ENCODE peak calls at places on chromosomes 2 and 18, in seven cellular contexts. One of them, this sample, is unnamed.

GRCh38 chr2:84697895-84698294 is 181.6 kb downstream of the DNAH6 start:
- DNase-seq in H1: no peak
- DNase-seq in endothelial cell of umbilical vein: no peak
- DNase-seq in stomach: no peak
- DNase-seq in transverse colon: no peak
- DNase-seq in K562: no peak
- DNase-seq in HCT116: no peak
- DNase-seq in this sample: no peak

GRCh38 chr18:9731380-9731779 is 23.3 kb downstream of the RAB31 start:
- DNase-seq in H1: no peak
- DNase-seq in endothelial cell of umbilical vein: no peak
- DNase-seq in stomach: no peak
- DNase-seq in transverse colon: no peak
- DNase-seq in K562: no peak
- DNase-seq in HCT116: no peak
- DNase-seq in this sample: peak; percentile 28

GRCh38 chr2:71923143-71923525 is 224.5 kb downstream of the CYP26B1 start:
- DNase-seq in H1: no peak
- DNase-seq in endothelial cell of umbilical vein: no peak
- DNase-seq in stomach: no peak
- DNase-seq in transverse colon: no peak
- DNase-seq in K562: no peak
- DNase-seq in HCT116: no peak
- DNase-seq in this sample: no peak

GRCh38 chr18:61949946-61950345 is 57.1 kb upstream of the RNF152 start:
- DNase-seq in H1: no peak
- DNase-seq in endothelial cell of umbilical vein: peak; percentile 83
- DNase-seq in stomach: no peak
- DNase-seq in transverse colon: no peak
- DNase-seq in K562: no peak
- DNase-seq in HCT116: no peak
- DNase-seq in this sample: no peak

GRCh38 chr2:216235462-216235861 is 126.3 kb downstream of the XRCC5 start:
- DNase-seq in H1: no peak
- DNase-seq in endothelial cell of umbilical vein: no peak
- DNase-seq in stomach: no peak
- DNase-seq in transverse colon: no peak
- DNase-seq in K562: no peak
- DNase-seq in HCT116: no peak
- DNase-seq in this sample: no peak

GRCh38 chr2:203574824-203575223 is 39.7 kb upstream of the RAPH1 start:
- DNase-seq in H1: no peak
- DNase-seq in endothelial cell of umbilical vein: no peak
- DNase-seq in stomach: no peak
- DNase-seq in transverse colon: no peak
- DNase-seq in K562: no peak
- DNase-seq in HCT116: no peak
- DNase-seq in this sample: no peak

GRCh38 chr18:27838230-27838629 is 338.7 kb downstream of the CDH2 start:
- DNase-seq in H1: no peak
- DNase-seq in endothelial cell of umbilical vein: no peak
- DNase-seq in stomach: no peak
- DNase-seq in transverse colon: no peak
- DNase-seq in K562: no peak
- DNase-seq in HCT116: no peak
- DNase-seq in this sample: no peak

GRCh38 chr2:84970956-84971798 is at the start of gene KCMF1:
- DNase-seq in H1: no peak
- DNase-seq in endothelial cell of umbilical vein: peak; percentile 30
- DNase-seq in stomach: peak; percentile 78
- DNase-seq in transverse colon: peak; percentile 83
- DNase-seq in K562: peak; percentile 88
- DNase-seq in HCT116: no peak
- DNase-seq in this sample: peak; percentile 91

GRCh38 chr2:14563324-14563723 is 69.2 kb upstream of the LRATD1 start:
- DNase-seq in H1: no peak
- DNase-seq in endothelial cell of umbilical vein: no peak
- DNase-seq in stomach: no peak
- DNase-seq in transverse colon: no peak
- DNase-seq in K562: no peak
- DNase-seq in HCT116: no peak
- DNase-seq in this sample: no peak

GRCh38 chr18:8218263-8218662 is 391.0 kb upstream of the RAB12 start:
- DNase-seq in H1: no peak
- DNase-seq in endothelial cell of umbilical vein: no peak
- DNase-seq in stomach: no peak
- DNase-seq in transverse colon: no peak
- DNase-seq in K562: no peak
- DNase-seq in HCT116: no peak
- DNase-seq in this sample: no peak

GRCh38 chr18:79576686-79577351 is 102.8 kb upstream of the CTDP1 start:
- DNase-seq in H1: no peak
- DNase-seq in endothelial cell of umbilical vein: no peak
- DNase-seq in stomach: peak; percentile 44
- DNase-seq in transverse colon: peak; percentile 10
- DNase-seq in K562: no peak
- DNase-seq in HCT116: no peak
- DNase-seq in this sample: peak; percentile 78
- TF ChIP-seq POLR2AphosphoS5 in H1: no peak
- TF ChIP-seq POLR2AphosphoS5 in endothelial cell of umbilical vein: no peak
- TF ChIP-seq POLR2AphosphoS5 in stomach: no peak
- TF ChIP-seq POLR2AphosphoS5 in transverse colon: no peak
- TF ChIP-seq POLR2AphosphoS5 in K562: no peak
- TF ChIP-seq POLR2AphosphoS5 in HCT116: no peak
- TF ChIP-seq POLR2AphosphoS5 in this sample: peak; percentile 6

GRCh38 chr2:74581463-74581862 is 26.9 kb downstream of the DOK1 start:
- DNase-seq in H1: no peak
- DNase-seq in endothelial cell of umbilical vein: no peak
- DNase-seq in stomach: no peak
- DNase-seq in transverse colon: no peak
- DNase-seq in K562: no peak
- DNase-seq in HCT116: no peak
- DNase-seq in this sample: no peak

GRCh38 chr2:74585406-74586182 is 31.1 kb downstream of the DOK1 start:
- DNase-seq in H1: no peak
- DNase-seq in endothelial cell of umbilical vein: no peak
- DNase-seq in stomach: no peak
- DNase-seq in transverse colon: peak; percentile 26
- DNase-seq in K562: no peak
- DNase-seq in HCT116: no peak
- DNase-seq in this sample: no peak

GRCh38 chr2:74587664-74588277 is 33.3 kb downstream of the DOK1 start:
- DNase-seq in H1: peak; percentile 33
- DNase-seq in endothelial cell of umbilical vein: peak; percentile 73
- DNase-seq in stomach: peak; percentile 69
- DNase-seq in transverse colon: peak; percentile 65
- DNase-seq in K562: peak; percentile 50
- DNase-seq in HCT116: peak; percentile 8
- DNase-seq in this sample: peak; percentile 84

GRCh38 chr2:74584088-74584645 is 29.6 kb downstream of the DOK1 start:
- DNase-seq in H1: no peak
- DNase-seq in endothelial cell of umbilical vein: no peak
- DNase-seq in stomach: no peak
- DNase-seq in transverse colon: no peak
- DNase-seq in K562: no peak
- DNase-seq in HCT116: no peak
- DNase-seq in this sample: no peak

DNA sequence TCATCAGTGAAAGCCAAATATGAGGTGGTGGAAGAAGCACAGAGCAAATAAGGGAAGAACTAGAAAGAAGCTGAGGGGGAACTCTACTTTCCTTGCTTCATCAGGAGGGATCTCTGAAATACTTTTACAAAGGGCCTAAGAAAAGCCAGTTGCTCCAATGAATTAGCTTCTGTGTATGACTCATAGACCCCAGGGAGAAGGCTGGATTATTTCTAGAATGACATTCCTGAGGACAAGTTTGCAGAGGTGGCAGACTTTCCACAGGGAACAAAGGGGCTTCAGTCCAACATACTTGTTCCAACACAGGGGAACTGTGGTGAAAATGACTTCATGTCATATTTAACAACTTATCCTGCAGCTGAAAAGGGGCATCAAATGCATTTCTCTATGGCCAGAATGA is 29.0 kb downstream of the DOK1 start:
- DNase-seq in H1: no peak
- DNase-seq in endothelial cell of umbilical vein: no peak
- DNase-seq in stomach: no peak
- DNase-seq in transverse colon: no peak
- DNase-seq in K562: no peak
- DNase-seq in HCT116: peak; percentile 21
- DNase-seq in this sample: no peak
- TF ChIP-seq POLR2A in H1: no peak
- TF ChIP-seq POLR2A in endothelial cell of umbilical vein: no peak
- TF ChIP-seq POLR2A in stomach: no peak
- TF ChIP-seq POLR2A in transverse colon: no peak
- TF ChIP-seq POLR2A in K562: no peak
- TF ChIP-seq POLR2A in HCT116: no peak
- TF ChIP-seq POLR2A in this sample: no peak

DNA sequence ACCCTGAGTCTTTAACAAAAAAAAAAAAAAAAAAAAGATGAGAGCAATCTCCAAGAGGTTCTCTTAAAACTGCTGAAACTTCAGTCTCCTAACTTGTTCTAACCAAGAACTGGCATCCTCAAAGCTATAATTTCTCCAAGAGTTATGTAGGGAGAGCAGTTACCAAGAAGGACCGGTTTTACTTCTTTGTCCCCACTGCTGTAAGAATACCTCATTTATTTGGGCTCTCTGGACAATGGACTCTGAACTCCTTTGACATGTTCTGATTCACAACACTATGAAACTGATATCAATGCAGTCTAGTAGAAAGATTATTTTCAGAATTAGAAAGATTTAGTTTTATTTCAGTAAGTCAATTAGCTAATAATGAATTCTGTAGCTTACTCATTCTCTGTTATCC is 84.5 kb upstream of the DTNB start:
- DNase-seq in H1: no peak
- DNase-seq in endothelial cell of umbilical vein: no peak
- DNase-seq in stomach: no peak
- DNase-seq in transverse colon: no peak
- DNase-seq in K562: no peak
- DNase-seq in HCT116: no peak
- DNase-seq in this sample: no peak
- TF ChIP-seq POLR2AphosphoS5 in H1: no peak
- TF ChIP-seq POLR2AphosphoS5 in endothelial cell of umbilical vein: no peak
- TF ChIP-seq POLR2AphosphoS5 in stomach: no peak
- TF ChIP-seq POLR2AphosphoS5 in transverse colon: no peak
- TF ChIP-seq POLR2AphosphoS5 in K562: no peak
- TF ChIP-seq POLR2AphosphoS5 in HCT116: no peak
- TF ChIP-seq POLR2AphosphoS5 in this sample: no peak

GRCh38 chr2:231713738-231714638 is 5.7 kb downstream of the PTMA start:
- DNase-seq in H1: peak; percentile 76
- DNase-seq in endothelial cell of umbilical vein: peak; percentile 83
- DNase-seq in stomach: peak; percentile 94
- DNase-seq in transverse colon: peak; percentile 93
- DNase-seq in K562: peak; percentile 43
- DNase-seq in HCT116: peak; percentile 92
- DNase-seq in this sample: peak; percentile 96
- TF ChIP-seq POLR2A in H1: peak; percentile 99
- TF ChIP-seq POLR2A in endothelial cell of umbilical vein: no peak
- TF ChIP-seq POLR2A in stomach: no peak
- TF ChIP-seq POLR2A in transverse colon: peak; percentile 46
- TF ChIP-seq POLR2A in K562: peak; percentile 80
- TF ChIP-seq POLR2A in HCT116: no peak
- TF ChIP-seq POLR2A in this sample: no peak

DNA sequence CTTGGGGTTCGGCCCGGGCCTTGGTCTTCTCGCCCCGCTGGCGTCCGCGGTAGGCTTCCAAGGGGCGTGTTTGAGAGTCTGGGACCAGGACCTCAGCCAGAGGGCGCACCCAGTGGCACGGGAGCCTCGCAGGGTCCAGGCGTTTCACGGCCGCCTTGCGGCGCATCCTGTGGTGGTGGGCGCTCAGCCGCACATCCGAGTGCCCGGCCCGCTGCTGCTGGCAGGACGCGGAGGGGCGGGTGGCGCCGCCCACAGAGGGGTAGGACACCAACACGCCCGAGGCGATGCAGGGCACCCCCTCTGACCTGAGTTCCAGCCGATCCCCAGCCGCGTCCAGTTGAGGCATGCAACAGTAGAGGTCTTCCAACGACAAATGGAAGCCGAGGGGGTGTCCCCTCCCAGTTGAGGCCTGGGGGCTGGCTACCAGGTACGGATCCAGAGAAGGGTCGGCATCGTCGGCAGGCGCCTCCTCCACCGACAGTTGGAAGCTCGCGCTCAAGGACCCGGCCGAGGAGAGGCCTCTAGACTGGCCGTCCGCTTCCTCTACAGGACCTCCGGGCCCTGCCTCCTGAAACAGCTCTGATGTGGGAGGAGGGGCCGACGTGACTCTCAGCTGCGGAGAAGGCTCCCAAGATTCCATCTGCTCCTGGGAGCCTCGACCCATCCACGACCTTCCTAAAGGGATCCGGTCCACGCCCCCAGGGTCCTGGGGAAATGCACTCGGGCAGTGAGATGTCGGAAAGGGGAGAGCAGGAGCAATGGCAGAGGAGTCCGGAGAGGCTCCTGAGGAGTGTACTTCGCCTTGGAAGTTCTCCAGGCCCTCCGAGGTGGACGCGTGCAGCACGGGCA is 6.3 kb downstream of the C2orf81 start:
- DNase-seq in H1: no peak
- DNase-seq in endothelial cell of umbilical vein: peak; percentile 10
- DNase-seq in stomach: peak; percentile 51
- DNase-seq in transverse colon: peak; percentile 51
- DNase-seq in K562: no peak
- DNase-seq in HCT116: no peak
- DNase-seq in this sample: peak; percentile 84
- TF ChIP-seq POLR2AphosphoS5 in H1: no peak
- TF ChIP-seq POLR2AphosphoS5 in endothelial cell of umbilical vein: no peak
- TF ChIP-seq POLR2AphosphoS5 in stomach: no peak
- TF ChIP-seq POLR2AphosphoS5 in transverse colon: no peak
- TF ChIP-seq POLR2AphosphoS5 in K562: no peak
- TF ChIP-seq POLR2AphosphoS5 in HCT116: no peak
- TF ChIP-seq POLR2AphosphoS5 in this sample: peak; percentile 24